ENCODE peak calls at places on chromosomes 12 and 14, in ten cellular contexts. K is hippocampal formation; V is KBM-7; Y is GM23248; R is AG04450; J is iPS-NIHi11; G is left cardiac atrium; F is NCI-H1105; M is AG10803; E is activated effector memory CD4-positive, alpha-beta T cell treated with anti-CD3 and anti-CD28 coated beads, Interleukin-2, amount 50 U/mL, for 16 hours. P is an unnamed sample.

GRCh38 chr12:29317556-29318363 is 63.2 kb downstream of the ERGIC2 start:
- DNase-seq in K (peak; percentile 44), V (peak; percentile 86), Y (peak; percentile 57), R (no peak), J (peak; percentile 59), G (peak; percentile 58), F (peak; percentile 66), M (peak; percentile 42), E (peak; percentile 72), P (peak; percentile 69)

GRCh38 chr14:50658203-50658602 is 9.9 kb downstream of the SAV1 start:
- DNase-seq in K (no peak), V (no peak), Y (peak; percentile 80), R (no peak), J (peak; percentile 33), G (no peak), F (no peak), M (peak; percentile 69), E (no peak), P (peak; percentile 67)

GRCh38 chr14:94578712-94579111 is 2.5 kb upstream of the SERPINA5 start:
- DNase-seq in K (no peak), V (no peak), Y (no peak), R (no peak), J (no peak), G (no peak), F (no peak), M (no peak), E (no peak), P (no peak)

GRCh38 chr14:75430526-75430925 is 2.7 kb downstream of the JDP2 start:
- DNase-seq in K (no peak), V (no peak), Y (peak; percentile 75), R (no peak), J (no peak), G (peak; percentile 57), F (no peak), M (peak; percentile 76), E (no peak), P (peak; percentile 60)

GRCh38 chr14:101894365-101895113 is 69.8 kb upstream of the DYNC1H1 start:
- DNase-seq in K (no peak), V (no peak), Y (no peak), R (no peak), J (no peak), G (no peak), F (no peak), M (no peak), E (no peak), P (no peak)

GRCh38 chr14:63276492-63277342 is 42.0 kb downstream of the GPHB5 start:
- DNase-seq in K (no peak), V (peak; percentile 53), Y (peak; percentile 77), R (peak; percentile 21), J (peak; percentile 68), G (no peak), F (peak; percentile 68), M (peak; percentile 62), E (no peak), P (peak; percentile 86)

GRCh38 chr12:124497039-124497438 is 70.4 kb downstream of the NCOR2 start:
- DNase-seq in K (no peak), V (no peak), Y (peak; percentile 94), R (no peak), J (no peak), G (peak; percentile 72), F (no peak), M (peak; percentile 80), E (no peak), P (peak; percentile 30)

GRCh38 chr12:99915251-99916082 is 69.3 kb downstream of the ANKS1B start:
- DNase-seq in K (no peak), V (no peak), Y (peak; percentile 50), R (no peak), J (no peak), G (no peak), F (no peak), M (peak; percentile 33), E (no peak), P (peak; percentile 65)

GRCh38 chr12:52969828-52970569 is 21.1 kb downstream of the KRT18 start:
- DNase-seq in K (no peak), V (no peak), Y (no peak), R (no peak), J (peak; percentile 53), G (peak; percentile 30), F (no peak), M (no peak), E (no peak), P (no peak)

GRCh38 chr14:52850520-52850919 is 59.1 kb upstream of the GNPNAT1 start:
- DNase-seq in K (no peak), V (no peak), Y (no peak), R (no peak), J (no peak), G (no peak), F (no peak), M (no peak), E (no peak), P (no peak)

GRCh38 chr12:46998811-46999368 is 80.5 kb upstream of the PCED1B start:
- DNase-seq in K (no peak), V (no peak), Y (peak; percentile 90), R (peak; percentile 37), J (no peak), G (no peak), F (no peak), M (peak; percentile 85), E (no peak), P (peak; percentile 75)

GRCh38 chr14:91919814-91920213 is 27.7 kb downstream of the FBLN5 start:
- DNase-seq in K (no peak), V (no peak), Y (peak; percentile 84), R (no peak), J (no peak), G (peak; percentile 49), F (no peak), M (peak; percentile 82), E (no peak), P (no peak)

GRCh38 chr12:124428136-124428791 is 133.4 kb downstream of the RFLNA start:
- DNase-seq in K (no peak), V (peak; percentile 15), Y (peak; percentile 96), R (peak; percentile 30), J (no peak), G (peak; percentile 57), F (no peak), M (peak; percentile 76), E (no peak), P (peak; percentile 73)

GRCh38 chr12:78698747-78699146 is 165.8 kb upstream of the SYT1 start:
- DNase-seq in K (no peak), V (no peak), Y (peak; percentile 50), R (no peak), J (no peak), G (no peak), F (no peak), M (peak; percentile 4), E (no peak), P (no peak)

GRCh38 chr14:61213116-61213720 is 67.9 kb downstream of the TMEM30B start:
- DNase-seq in K (no peak), V (no peak), Y (peak; percentile 85), R (no peak), J (no peak), G (no peak), F (no peak), M (peak; percentile 83), E (no peak), P (peak; percentile 83)

GRCh38 chr12:57160021-57160420 is 12.6 kb upstream of the LRP1-AS start:
- DNase-seq in K (no peak), V (no peak), Y (no peak), R (no peak), J (no peak), G (no peak), F (no peak), M (no peak), E (no peak), P (no peak)

GRCh38 chr14:28264306-28264705 is 502.3 kb upstream of the FOXG1 start:
- DNase-seq in K (no peak), V (no peak), Y (no peak), R (no peak), J (no peak), G (no peak), F (no peak), M (no peak), E (no peak), P (peak; percentile 28)

P was measured in adipocyte.